ENCODE peak calls at places on chromosomes 13 and 19, in six cellular contexts. C is GM23248, T is MM.1S, N is neural progenitor cell, K is GM23338, D is SK-N-SH. I is an unnamed sample. For H3F3A and H3K4me1, the result is how much of the 10 kb centered on the place peaks cover.

GRCh38 chr19:16345457-16345856 is 20.8 kb downstream of the KLF2 start:
- DNase-seq in T (no peak), K (no peak), C (no peak), D (no peak), N (no peak), I (no peak)

GRCh38 chr19:37537391-37537947 is 30.7 kb downstream of the ZNF793 start:
- DNase-seq in D (no peak), C (peak), T (no peak), N (no peak), K (peak), I (no peak)

GRCh38 chr13:51838235-51838846 is 6.6 kb downstream of the TMEM272 start:
- DNase-seq in C (peak), T (no peak), N (no peak), K (no peak), D (no peak), I (peak)

GRCh38 chr19:56071151-56071550 is 49.9 kb downstream of the ZNF787 start:
- DNase-seq in D (peak), T (peak), K (peak), N (peak), C (peak), I (peak)

GRCh38 chr13:71169125-71169524 is 697.9 kb downstream of the DACH1 start:
- DNase-seq in N (no peak), T (no peak), D (peak), K (no peak), C (no peak), I (no peak)

GRCh38 chr13:55632402-55632801 is 1508.3 kb upstream of the PRR20A start:
- DNase-seq in K (no peak), C (no peak), N (no peak), D (no peak), T (no peak), I (no peak)

GRCh38 chr13:33958964-33959363 is 141.0 kb downstream of the RFC3 start:
- DNase-seq in D (no peak), N (no peak), K (no peak), C (no peak), T (no peak), I (no peak)

GRCh38 chr19:34996978-34997640 is 3.0 kb upstream of the GRAMD1A start:
- DNase-seq in N (no peak), T (no peak), C (no peak), K (no peak), D (no peak), I (no peak)

GRCh38 chr19:51440846-51441409 is 17.3 kb downstream of the SIGLEC8 start:
- DNase-seq in K (no peak), C (peak), N (no peak), T (no peak), D (no peak), I (peak)

GRCh38 chr13:50526771-50527567 is 316.5 kb downstream of the DLEU7 start:
- DNase-seq in N (no peak), K (no peak), C (no peak), T (peak), D (peak), I (no peak)

GRCh38 chr13:41017744-41018582 is 1.2 kb downstream of the ELF1 start:
- DNase-seq in D (no peak), C (no peak), T (no peak), K (no peak), N (no peak), I (peak)

GRCh38 chr19:34722353-34722752 is 11.7 kb upstream of the ZNF181 start:
- DNase-seq in D (no peak), C (peak), T (no peak), N (no peak), K (no peak), I (peak)

GRCh38 chr13:50690020-50690419 is 153.5 kb downstream of the DLEU7 start:
- DNase-seq in T (no peak), K (no peak), N (peak), D (no peak), C (no peak), I (no peak)

GRCh38 chr13:74144269-74144668 is 10.1 kb upstream of the KLF12 start:
- DNase-seq in C (no peak), T (no peak), D (no peak), N (no peak), K (no peak), I (no peak)

GRCh38 chr13:110322828-110323171 is 15.7 kb downstream of the COL4A2 start:
- DNase-seq in T (no peak), C (no peak), K (no peak), D (no peak), N (no peak), I (no peak)

GRCh38 chr19:54707932-54708331 is 16.3 kb upstream of the KIR3DL3 start:
- DNase-seq in N (no peak), D (no peak), T (peak), C (no peak), K (no peak), I (no peak)

GRCh38 chr13:74250738-74251190 is 116.6 kb upstream of the KLF12 start:
- DNase-seq in D (peak), C (peak), K (no peak), T (no peak), N (no peak), I (peak)

GRCh38 chr13:30608364-30608763 is 9.4 kb upstream of the USPL1 start:
- DNase-seq in C (no peak), D (no peak), T (no peak), K (no peak), N (no peak), I (no peak)

GRCh38 chr13:24272452-24273161 is 36.8 kb upstream of the C1QTNF9 start:
- DNase-seq in T (no peak), K (no peak), D (peak), N (no peak), C (no peak), I (no peak)

GRCh38 chr19:6056801-6057650 is 53.3 kb downstream of the RFX2 start:
- DNase-seq in T (no peak), K (peak), D (no peak), C (peak), N (no peak), I (peak)

GRCh38 chr19:33435706-33436359 is 62.3 kb downstream of the CEBPG start:
- DNase-seq in K (no peak), D (no peak), T (no peak), N (no peak), C (no peak), I (no peak)

GRCh38 chr13:38366954-38367645 is 17.4 kb downstream of the UFM1 start:
- DNase-seq in T (no peak), C (peak), D (no peak), K (no peak), N (no peak), I (peak)

GRCh38 chr19:46213806-46214205 is 15.7 kb upstream of the IGFL1 start:
- DNase-seq in K (no peak), C (no peak), T (no peak), N (no peak), D (no peak), I (no peak)

GRCh38 chr13:95317037-95317989 is 16.1 kb upstream of the ABCC4 start:
- DNase-seq in K (no peak), T (no peak), C (peak), D (no peak), N (no peak), I (no peak)

GRCh38 chr13:109400192-109400591 is 386.2 kb downstream of the IRS2 start:
- DNase-seq in C (no peak), K (no peak), T (no peak), D (no peak), N (no peak), I (no peak)

GRCh38 chr13:93169980-93170379 is 56.6 kb upstream of the GPC6 start:
- DNase-seq in T (no peak), D (no peak), N (no peak), K (no peak), C (peak), I (peak)

GRCh38 chr13:97258801-97259200 is 36.7 kb downstream of the MBNL2 start:
- DNase-seq in T (no peak), D (no peak), K (no peak), C (peak), N (no peak), I (no peak)

GRCh38 chr13:43797869-43798268 is 11.1 kb upstream of the ENOX1 start:
- DNase-seq in N (no peak), K (no peak), T (no peak), C (peak), D (no peak), I (no peak)

GRCh38 chr19:3978145-3978544 is 7.1 kb downstream of the EEF2 start:
- DNase-seq in N (no peak), K (no peak), T (no peak), C (no peak), D (no peak), I (no peak)

GRCh38 chr19:3975637-3976087 is 4.8 kb upstream of the DAPK3 start:
- DNase-seq in C (peak), T (no peak), K (peak), N (no peak), D (no peak), I (no peak)

GRCh38 chr19:3977242-3978143 is 6.6 kb upstream of the DAPK3 start:
- DNase-seq in K (peak), T (no peak), N (no peak), D (peak), C (peak), I (no peak)

GRCh38 chr19:3975144-3975543 is 4.2 kb upstream of the DAPK3 start:
- DNase-seq in D (no peak), N (no peak), C (no peak), K (no peak), T (no peak), I (no peak)

DNA sequence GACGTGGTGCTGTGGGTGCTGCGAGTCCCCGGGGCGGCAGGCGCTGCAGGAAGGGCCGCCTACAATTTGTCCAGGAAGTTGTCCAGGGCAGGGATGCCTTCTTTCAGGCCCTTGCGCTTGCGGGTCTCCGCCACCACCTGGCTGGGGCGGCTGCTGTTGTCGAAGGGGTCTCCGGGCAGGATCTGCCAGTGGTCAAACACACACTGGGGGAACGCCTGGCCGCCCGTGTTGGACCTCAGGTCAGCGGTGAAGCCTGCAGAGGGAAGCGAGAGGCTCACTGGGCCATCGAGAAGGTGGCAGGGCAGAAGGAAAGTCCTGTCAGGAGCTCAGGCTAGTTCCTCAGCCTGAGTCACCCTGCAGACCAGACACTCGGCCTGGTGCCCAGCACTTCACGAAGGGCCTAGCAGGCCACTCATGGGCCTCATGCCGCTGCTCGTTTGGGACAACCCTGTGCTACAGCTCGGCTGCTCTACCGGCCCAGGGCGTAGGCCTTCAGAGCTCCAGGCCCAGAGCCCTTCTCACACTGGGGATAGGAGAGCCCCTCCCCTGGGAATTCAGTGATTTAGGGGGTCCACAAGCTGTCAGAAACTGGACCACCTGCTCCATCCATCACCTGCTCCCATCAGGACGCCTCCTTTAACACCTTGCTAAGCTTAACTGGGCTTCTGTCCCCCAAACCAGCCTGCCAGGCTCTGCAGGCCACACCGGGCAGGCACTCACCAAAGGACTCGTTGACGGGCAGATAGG is 5.8 kb upstream of the DAPK3 start:
- DNase-seq in K (peak), D (peak), T (no peak), C (peak), N (no peak), I (no peak)
- TF ChIP-seq EZH2phosphoT487 in K (no peak), D (no peak), T (no peak), C (no peak), N (no peak), I (no peak)

GRCh38 chr19:13861714-13862531 is 15.0 kb upstream of the NANOS3 start:
- DNase-seq in T (peak), N (peak), D (peak), C (peak), K (peak), I (peak)
- H3F3A ChIP-seq in T (under half), N (under half), D (under half), C (under half), K (under half), I (under half)

DNA sequence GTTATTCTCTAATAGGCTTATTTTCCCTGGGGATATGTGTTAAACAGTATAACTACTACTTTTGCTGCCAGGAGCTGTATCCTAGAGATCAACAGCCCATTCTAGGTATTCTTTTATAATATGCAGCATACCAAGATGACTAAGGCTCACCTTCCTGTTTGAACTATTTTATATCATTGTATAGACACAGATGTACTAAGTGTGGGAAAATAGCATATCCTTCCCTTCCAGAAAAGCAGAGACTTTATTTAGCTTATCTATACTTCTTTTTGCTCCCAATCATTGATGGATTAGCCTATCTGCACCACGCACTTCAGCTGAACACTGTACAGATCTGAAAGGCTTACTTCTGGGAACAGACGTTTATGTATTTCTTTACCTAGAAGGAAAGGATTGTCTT is 82.6 kb downstream of the MAB21L1 start:
- DNase-seq in K (no peak), C (no peak), N (no peak), D (no peak), T (no peak), I (no peak)
- H3K4me1 ChIP-seq in K (under half), C (under half), N (under half), D (under half), T (under half), I (under half)

GRCh38 chr19:50313812-50314536 is 15.2 kb downstream of the KCNC3 start:
- DNase-seq in C (no peak), T (no peak), D (peak), K (peak), N (peak), I (peak)

GRCh38 chr19:50317115-50317514 is 12.1 kb downstream of the KCNC3 start:
- DNase-seq in N (no peak), T (no peak), C (no peak), D (no peak), K (no peak), I (no peak)

GRCh38 chr19:50318438-50318837 is 10.7 kb downstream of the KCNC3 start:
- DNase-seq in T (no peak), D (no peak), K (no peak), N (no peak), C (no peak), I (no peak)

GRCh38 chr19:50314724-50315700 is 14.2 kb downstream of the KCNC3 start:
- DNase-seq in D (peak), N (peak), C (no peak), T (no peak), K (peak), I (no peak)

DNA sequence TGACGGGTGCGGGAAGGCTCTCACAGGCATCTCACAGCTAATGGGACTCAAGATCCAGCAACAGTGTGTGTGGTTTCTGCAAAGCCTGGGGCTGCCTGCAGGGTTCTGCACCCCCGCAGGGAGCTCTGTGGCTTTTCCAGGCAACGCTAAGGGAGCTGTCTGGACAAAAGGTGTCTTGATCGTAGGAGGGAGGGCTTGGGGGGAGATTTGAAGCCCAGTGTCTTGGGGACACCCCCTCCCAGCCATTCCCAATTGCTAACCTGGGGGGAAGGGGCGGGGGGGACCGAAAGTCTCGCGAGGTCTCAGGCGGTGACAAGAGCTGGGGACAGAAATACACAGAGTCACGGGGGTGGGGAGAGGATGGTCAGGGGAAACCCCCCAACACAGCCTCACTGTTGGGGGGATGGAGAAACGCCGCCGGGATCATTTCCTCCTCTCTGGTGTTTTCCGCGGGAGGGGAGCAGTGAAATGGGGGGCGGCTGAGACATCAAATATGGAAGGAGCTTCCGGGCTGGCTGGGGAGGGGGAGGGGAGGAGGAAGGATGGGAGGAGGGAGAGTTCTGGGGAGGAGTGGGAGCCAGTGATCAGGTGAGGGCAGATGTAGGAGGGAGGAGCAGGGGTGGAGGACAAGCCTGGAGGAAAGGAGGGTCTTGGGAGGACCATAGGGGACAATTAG is 13.3 kb downstream of the KCNC3 start:
- DNase-seq in K (peak), D (peak), C (peak), T (no peak), N (peak), I (no peak)
- TF ChIP-seq EZH2phosphoT487 in K (no peak), D (no peak), C (no peak), T (no peak), N (no peak), I (no peak)

GRCh38 chr19:41937525-41937924 is 9.3 kb upstream of the ERFL start:
- DNase-seq in D (no peak), C (no peak), K (peak), T (no peak), N (no peak), I (no peak)

GRCh38 chr19:41934849-41935374 is 6.7 kb upstream of the ERFL start:
- DNase-seq in T (peak), D (peak), N (peak), K (peak), C (peak), I (peak)

GRCh38 chr19:41936961-41937360 is 8.7 kb upstream of the ERFL start:
- DNase-seq in N (no peak), D (no peak), C (no peak), T (no peak), K (peak), I (no peak)

GRCh38 chr19:41936416-41936850 is 8.2 kb upstream of the ERFL start:
- DNase-seq in C (peak), T (no peak), N (no peak), K (no peak), D (no peak), I (peak)

GRCh38 chr19:41935781-41936415 is 7.6 kb upstream of the ERFL start:
- DNase-seq in K (no peak), C (peak), N (no peak), D (no peak), T (no peak), I (no peak)
- H3F3A ChIP-seq in K (under half), C (under half), N (under half), D (under half), T (under half), I (under half)

GRCh38 chr13:112722433-112723250 is 32.8 kb downstream of the ATP11A start:
- DNase-seq in C (peak), D (no peak), N (no peak), T (no peak), K (peak), I (peak)
- H3K4me1 ChIP-seq in C (under half), D (under half), N (under half), T (under half), K (half or more), I (under half)

GRCh38 chr19:10742494-10742893 is 24.6 kb downstream of the DNM2 start:
- DNase-seq in T (no peak), C (no peak), D (no peak), K (no peak), N (no peak), I (no peak)
- TF ChIP-seq EZH2phosphoT487 in T (no peak), C (no peak), D (no peak), K (no peak), N (no peak), I (no peak)

GRCh38 chr19:38839816-38840582 is 8.4 kb upstream of the ECH1 start:
- DNase-seq in D (no peak), T (no peak), C (peak), N (no peak), K (no peak), I (no peak)
- H3F3A ChIP-seq in D (half or more), T (under half), C (half or more), N (half or more), K (half or more), I (under half)

I was measured in PC-3.